ENCODE peak calls at places on chromosomes 6 and 20, in six cellular contexts. C is OCI-LY7, U is HFFc6, W is GM20000, M is fibroblast of mammary gland, X is lower lobe of right lung. N is an unnamed sample.

GRCh38 chr6:144219056-144219685 is 66.0 kb upstream of the UTRN start:
- DNase-seq in W (peak), U (peak), C (peak), X (no peak), M (peak), N (peak)

GRCh38 chr6:28383235-28384142 is 16.1 kb downstream of the ZSCAN12 start:
- DNase-seq in X (peak), U (peak), M (peak), C (no peak), W (peak), N (peak)

GRCh38 chr20:44803383-44803941 is 6.9 kb downstream of the RIMS4 start:
- DNase-seq in C (no peak), U (no peak), W (no peak), M (no peak), X (no peak), N (no peak)

GRCh38 chr6:125839879-125840278 is 49.1 kb downstream of the NCOA7 start:
- DNase-seq in W (no peak), X (no peak), C (no peak), U (no peak), M (no peak), N (no peak)

GRCh38 chr6:35096129-35096852 is 44.8 kb downstream of the TCP11 start:
- DNase-seq in U (peak), C (no peak), W (no peak), M (peak), X (no peak), N (no peak)

GRCh38 chr6:30752164-30752927 is 8.0 kb upstream of the IER3 start:
- DNase-seq in U (peak), C (no peak), W (no peak), M (peak), X (peak), N (no peak)

GRCh38 chr20:25356294-25356933 is 34.2 kb downstream of the ABHD12 start:
- DNase-seq in C (no peak), W (no peak), U (no peak), M (no peak), X (no peak), N (no peak)

GRCh38 chr6:46419576-46420002 is 71.7 kb downstream of the RCAN2 start:
- DNase-seq in W (peak), X (no peak), M (peak), C (peak), U (peak), N (peak)

GRCh38 chr20:38132156-38132909 is 32.7 kb downstream of the TGM2 start:
- DNase-seq in W (no peak), C (no peak), X (peak), M (no peak), U (no peak), N (no peak)

GRCh38 chr6:52504778-52505127 is 72.1 kb downstream of the TRAM2 start:
- DNase-seq in C (no peak), U (no peak), M (no peak), X (no peak), W (no peak), N (no peak)

GRCh38 chr6:33205172-33206026 is 944 bp downstream of the HSD17B8 start:
- DNase-seq in X (no peak), M (peak), U (peak), C (peak), W (peak), N (peak)

GRCh38 chr20:4898282-4898681 is 103.0 kb downstream of the SLC23A2 start:
- DNase-seq in X (no peak), C (no peak), U (no peak), W (no peak), M (peak), N (no peak)

GRCh38 chr20:10430000-10430466 is 4.0 kb downstream of the MKKS start:
- DNase-seq in C (no peak), U (no peak), M (peak), W (no peak), X (no peak), N (no peak)

GRCh38 chr20:58669287-58670006 is 18.4 kb downstream of the STX16 start:
- DNase-seq in X (no peak), M (no peak), C (peak), U (no peak), W (peak), N (peak)

GRCh38 chr20:38231786-38232130 is 28.8 kb downstream of the KIAA1755 start:
- DNase-seq in X (no peak), W (no peak), U (no peak), C (no peak), M (peak), N (no peak)

GRCh38 chr20:64040231-64041039 is 4.5 kb downstream of the C20orf204 start:
- DNase-seq in W (no peak), X (no peak), U (no peak), M (no peak), C (no peak), N (no peak)

GRCh38 chr6:22149501-22150490 is 147.0 kb downstream of the PRL start:
- DNase-seq in M (no peak), W (no peak), X (no peak), U (no peak), C (no peak), N (peak)

GRCh38 chr6:125802943-125803377 is 12.2 kb downstream of the NCOA7 start:
- DNase-seq in X (no peak), W (no peak), U (no peak), M (peak), C (peak), N (peak)

GRCh38 chr6:31883699-31884098 is 4.9 kb upstream of the SLC44A4 start:
- DNase-seq in U (no peak), W (no peak), M (no peak), C (no peak), X (no peak), N (no peak)

GRCh38 chr6:170221753-170222400 is 69.0 kb downstream of the DLL1 start:
- DNase-seq in M (no peak), W (no peak), X (peak), C (no peak), U (no peak), N (no peak)

GRCh38 chr6:138682722-138683521 is 90.6 kb upstream of the CCDC28A start:
- DNase-seq in C (no peak), U (peak), W (no peak), M (peak), X (no peak), N (no peak)

GRCh38 chr6:52340603-52340880 is 21.4 kb upstream of the PAQR8 start:
- DNase-seq in X (no peak), M (no peak), C (no peak), W (no peak), U (peak), N (no peak)

GRCh38 chr20:1391640-1392442 is 1.0 kb downstream of the FKBP1A start:
- DNase-seq in C (peak), W (no peak), X (peak), U (no peak), M (peak), N (peak)

GRCh38 chr6:41731561-41732086 is 3.8 kb downstream of the TFEB start:
- DNase-seq in X (peak), W (no peak), U (no peak), C (no peak), M (no peak), N (no peak)

GRCh38 chr20:36173451-36173933 is 19.0 kb downstream of the EPB41L1 start:
- DNase-seq in U (peak), M (no peak), C (no peak), W (no peak), X (no peak), N (peak)

GRCh38 chr6:14545496-14545895 is 427.9 kb downstream of the CD83 start:
- DNase-seq in U (no peak), M (peak), X (no peak), W (no peak), C (no peak), N (no peak)

DNA sequence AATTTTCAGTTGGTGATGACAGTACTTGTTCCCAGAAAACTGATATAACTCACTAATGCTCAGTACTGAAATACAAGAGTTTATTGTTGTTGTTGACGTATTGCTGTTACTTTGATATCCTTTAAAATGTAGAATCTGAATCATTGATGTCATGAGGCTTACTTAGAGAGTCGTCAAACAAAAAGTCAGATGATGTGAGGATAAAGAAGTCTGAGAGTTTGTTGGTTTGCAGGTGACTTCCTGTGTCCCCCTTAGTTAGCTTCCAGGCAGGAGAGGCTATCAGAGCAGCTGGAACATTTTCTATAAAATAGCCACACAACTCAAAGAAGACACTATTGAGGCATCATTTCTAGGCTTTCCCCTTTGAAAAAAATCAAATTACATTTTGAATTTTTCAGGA is 97.9 kb downstream of the ADGRG6 start:
- DNase-seq in U (no peak), C (no peak), W (no peak), X (no peak), M (no peak), N (no peak)
- TF ChIP-seq CTCF in U (no peak), C (no peak), W (no peak), X (no peak), M (no peak), N (no peak)

GRCh38 chr6:79048611-79049010 is 29.4 kb downstream of the PHIP start:
- DNase-seq in X (no peak), M (peak), U (peak), W (no peak), C (peak), N (no peak)
- TF ChIP-seq CTCF in X (no peak), M (peak), U (peak), W (no peak), C (peak), N (peak)

GRCh38 chr6:13357551-13358075 is 29.3 kb upstream of the TBC1D7 start:
- DNase-seq in M (peak), U (no peak), X (no peak), W (no peak), C (no peak), N (peak)
- TF ChIP-seq CTCF in M (no peak), U (no peak), X (no peak), W (no peak), C (no peak), N (no peak)

DNA sequence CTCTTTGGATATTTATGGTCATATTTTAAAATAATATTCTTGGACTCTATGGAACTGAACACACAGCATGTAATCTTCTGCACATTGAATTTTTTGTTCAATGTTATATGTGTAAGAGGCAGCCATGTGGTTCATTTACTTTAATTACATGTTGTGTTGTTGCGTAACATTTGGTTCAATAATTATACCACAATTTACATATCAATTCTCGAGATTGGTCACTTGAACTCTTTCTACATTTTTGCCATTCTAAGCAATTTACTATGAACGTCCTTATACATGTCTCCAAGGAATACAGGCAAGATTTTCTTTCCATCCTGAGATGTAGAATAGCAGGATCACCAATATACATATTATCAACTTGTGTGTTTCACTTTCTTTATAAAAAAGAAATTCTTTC is 18.5 kb upstream of the STMND1 start:
- DNase-seq in U (no peak), C (no peak), W (no peak), X (no peak), M (no peak), N (no peak)
- TF ChIP-seq CTCF in U (no peak), C (no peak), W (no peak), X (no peak), M (no peak), N (no peak)

GRCh38 chr6:153553627-153554026 is 422.5 kb upstream of the RGS17 start:
- DNase-seq in X (no peak), M (peak), C (no peak), W (no peak), U (no peak), N (peak)
- TF ChIP-seq CTCF in X (no peak), M (peak), C (peak), W (peak), U (no peak), N (peak)

DNA sequence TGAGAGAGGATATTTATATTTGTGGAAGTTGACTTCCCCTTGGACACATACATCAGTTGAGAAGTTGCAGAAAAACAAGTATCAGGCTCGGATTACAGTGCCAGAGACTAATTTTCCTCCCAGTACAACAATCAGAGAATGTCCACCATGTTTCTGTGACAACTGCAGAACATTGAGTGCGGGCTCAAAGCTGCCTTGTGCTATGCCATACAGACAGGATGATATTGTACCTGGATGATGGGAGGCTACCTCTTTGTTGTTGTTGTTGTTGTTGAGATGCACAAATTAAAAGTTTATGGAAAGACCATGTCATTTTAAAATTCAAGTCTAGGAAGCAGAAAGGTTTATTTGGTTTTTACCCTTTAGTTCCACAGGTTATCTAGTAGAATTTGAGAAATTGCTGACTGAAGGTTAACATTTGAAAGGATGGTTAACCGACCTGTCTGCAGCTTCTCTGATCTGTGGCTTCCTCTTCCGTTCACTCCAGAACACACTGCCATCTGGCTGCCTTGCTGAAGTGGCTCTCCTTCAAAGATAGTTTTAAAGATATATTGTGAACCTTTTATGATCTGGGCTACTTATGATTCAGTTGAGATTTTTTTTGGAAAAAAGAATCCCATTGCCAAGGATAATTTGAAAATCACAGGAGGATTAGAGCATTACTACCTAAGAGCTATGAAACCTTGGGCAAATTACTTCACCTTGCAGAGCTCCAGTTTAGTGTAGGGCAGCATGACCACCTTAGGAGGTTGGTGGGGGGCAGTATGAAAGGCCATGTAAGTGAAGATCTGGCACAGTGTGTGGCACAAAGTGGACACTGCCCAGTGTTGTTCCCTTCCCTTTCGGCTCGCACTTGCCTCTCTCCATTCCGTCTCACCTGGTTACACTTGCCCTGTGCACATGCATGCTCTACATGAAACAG is 15.9 kb downstream of the TMEM200A start:
- DNase-seq in M (no peak), W (no peak), X (no peak), U (no peak), C (peak), N (peak)
- TF ChIP-seq CTCF in M (peak), W (peak), X (no peak), U (peak), C (peak), N (peak)

GRCh38 chr6:162177733-162178132 is 549.8 kb downstream of the PRKN start:
- DNase-seq in C (no peak), X (no peak), M (peak), U (no peak), W (no peak), N (no peak)
- TF ChIP-seq CTCF in C (no peak), X (no peak), M (peak), U (no peak), W (no peak), N (no peak)

DNA sequence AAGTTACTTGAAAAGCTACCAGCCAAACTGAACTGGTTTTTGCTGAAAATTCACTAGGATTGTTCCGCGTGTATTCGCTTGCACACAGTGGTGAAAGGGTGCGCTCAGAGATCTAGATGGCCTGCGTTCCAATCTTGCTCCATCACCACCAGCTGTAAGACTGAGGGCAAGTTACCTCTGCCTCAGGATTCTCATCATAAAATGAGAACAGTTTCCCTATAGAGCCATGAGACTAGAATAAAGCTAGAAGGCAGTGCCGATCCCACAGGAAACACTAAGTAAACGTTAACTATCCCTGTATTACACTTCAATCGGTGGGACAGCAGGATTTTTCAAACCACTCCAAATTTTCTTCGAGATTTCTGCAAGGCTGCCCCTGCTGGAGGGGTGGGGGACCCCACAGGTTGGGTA is 838 bp downstream of the AHCY start:
- DNase-seq in M (peak), U (peak), X (no peak), C (no peak), W (no peak), N (peak)
- TF ChIP-seq CTCF in M (no peak), U (peak), X (peak), C (peak), W (no peak), N (peak)

DNA sequence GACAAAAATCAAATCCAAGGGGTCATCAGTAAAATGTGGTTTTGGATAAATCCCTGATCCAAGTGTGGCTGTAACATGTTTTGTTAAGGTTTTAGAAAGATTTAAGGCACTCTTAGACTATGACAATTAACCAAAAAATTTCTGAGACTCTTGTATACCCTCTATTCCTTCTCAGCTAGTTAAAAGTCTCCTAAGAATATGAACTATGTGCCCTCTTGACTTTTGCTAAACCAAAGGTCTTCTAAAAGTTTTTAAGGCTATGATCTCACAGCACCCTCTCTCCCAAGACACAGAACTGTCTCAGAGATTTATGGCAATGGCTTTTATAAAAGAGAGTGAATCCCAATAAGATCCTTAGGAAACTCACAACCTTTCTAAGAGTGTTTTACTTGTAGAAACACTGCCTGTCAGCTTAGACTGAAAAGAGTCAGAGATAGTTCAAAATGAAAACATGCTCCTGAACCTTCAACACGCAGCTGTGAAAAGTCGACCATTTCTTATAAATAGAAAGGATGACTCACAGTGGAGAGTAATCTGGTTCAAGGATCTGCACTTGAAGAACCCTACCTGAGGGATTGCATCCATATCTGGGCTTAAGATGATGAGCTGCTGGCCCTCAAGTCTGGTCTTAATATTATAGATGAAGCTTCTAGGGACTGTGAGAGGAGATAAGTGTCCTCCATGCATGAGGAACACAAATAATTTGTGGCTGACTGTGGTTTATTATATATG is 388.4 kb upstream of the GJE1 start:
- DNase-seq in U (no peak), X (no peak), C (no peak), W (no peak), M (no peak), N (peak)
- TF ChIP-seq CTCF in U (no peak), X (no peak), C (no peak), W (no peak), M (no peak), N (no peak)